ENCODE peak calls at places on chromosomes 12 and 14, in eight cellular contexts. One of them, this sample, is unnamed.

GRCh38 chr12:104957388-104958008 is 592 bp downstream of the SLC41A2 start:
- DNase-seq in ovary: no peak
- DNase-seq in HepG2: no peak
- DNase-seq in sigmoid colon: peak; percentile 68
- DNase-seq in adrenal gland: peak; percentile 47
- DNase-seq in heart left ventricle: no peak
- DNase-seq in upper lobe of right lung: no peak
- DNase-seq in A549: peak; percentile 36
- DNase-seq in this sample: no peak

GRCh38 chr12:49244161-49244560 is 20.7 kb upstream of the TUBA1C start:
- DNase-seq in upper lobe of right lung: no peak
- DNase-seq in A549: no peak
- DNase-seq in adrenal gland: no peak
- DNase-seq in sigmoid colon: no peak
- DNase-seq in heart left ventricle: no peak
- DNase-seq in ovary: no peak
- DNase-seq in HepG2: no peak
- DNase-seq in this sample: no peak

GRCh38 chr12:31728289-31728916 is 418 bp downstream of the AMN1 start:
- DNase-seq in upper lobe of right lung: no peak
- DNase-seq in heart left ventricle: peak; percentile 48
- DNase-seq in adrenal gland: peak; percentile 64
- DNase-seq in HepG2: no peak
- DNase-seq in ovary: no peak
- DNase-seq in A549: peak; percentile 52
- DNase-seq in sigmoid colon: peak; percentile 70
- DNase-seq in this sample: peak; percentile 48

GRCh38 chr12:132451836-132452195 is 38.1 kb upstream of the FBRSL1 start:
- DNase-seq in sigmoid colon: no peak
- DNase-seq in adrenal gland: no peak
- DNase-seq in A549: no peak
- DNase-seq in upper lobe of right lung: no peak
- DNase-seq in HepG2: no peak
- DNase-seq in ovary: no peak
- DNase-seq in heart left ventricle: no peak
- DNase-seq in this sample: no peak

GRCh38 chr12:57216014-57216891 is at the start of gene NXPH4:
- DNase-seq in upper lobe of right lung: no peak
- DNase-seq in heart left ventricle: peak; percentile 72
- DNase-seq in adrenal gland: no peak
- DNase-seq in A549: no peak
- DNase-seq in sigmoid colon: no peak
- DNase-seq in HepG2: no peak
- DNase-seq in ovary: no peak
- DNase-seq in this sample: no peak

GRCh38 chr12:132077322-132078100 is 66.6 kb downstream of the DDX51 start:
- DNase-seq in HepG2: no peak
- DNase-seq in upper lobe of right lung: no peak
- DNase-seq in A549: no peak
- DNase-seq in sigmoid colon: no peak
- DNase-seq in adrenal gland: no peak
- DNase-seq in heart left ventricle: no peak
- DNase-seq in ovary: no peak
- DNase-seq in this sample: no peak

GRCh38 chr12:3173008-3173553 is 95.9 kb downstream of the TSPAN9 start:
- DNase-seq in upper lobe of right lung: no peak
- DNase-seq in ovary: no peak
- DNase-seq in adrenal gland: no peak
- DNase-seq in heart left ventricle: no peak
- DNase-seq in A549: no peak
- DNase-seq in sigmoid colon: no peak
- DNase-seq in HepG2: no peak
- DNase-seq in this sample: no peak

GRCh38 chr12:81330480-81330879 is 252.6 kb downstream of the ACSS3 start:
- DNase-seq in adrenal gland: no peak
- DNase-seq in upper lobe of right lung: no peak
- DNase-seq in A549: no peak
- DNase-seq in ovary: no peak
- DNase-seq in sigmoid colon: no peak
- DNase-seq in HepG2: no peak
- DNase-seq in heart left ventricle: no peak
- DNase-seq in this sample: no peak

GRCh38 chr14:91866061-91866460 is 1.3 kb downstream of the TC2N start:
- DNase-seq in adrenal gland: no peak
- DNase-seq in ovary: no peak
- DNase-seq in upper lobe of right lung: no peak
- DNase-seq in sigmoid colon: no peak
- DNase-seq in heart left ventricle: no peak
- DNase-seq in HepG2: no peak
- DNase-seq in A549: no peak
- DNase-seq in this sample: no peak

GRCh38 chr14:99671230-99672224 is 12.6 kb upstream of the CYP46A1 start:
- DNase-seq in sigmoid colon: peak; percentile 53
- DNase-seq in A549: no peak
- DNase-seq in ovary: no peak
- DNase-seq in upper lobe of right lung: peak; percentile 44
- DNase-seq in HepG2: peak; percentile 61
- DNase-seq in heart left ventricle: no peak
- DNase-seq in adrenal gland: no peak
- DNase-seq in this sample: no peak

GRCh38 chr12:48986720-48987291 is 8.7 kb downstream of the WNT1 start:
- DNase-seq in HepG2: no peak
- DNase-seq in sigmoid colon: no peak
- DNase-seq in ovary: no peak
- DNase-seq in A549: no peak
- DNase-seq in adrenal gland: no peak
- DNase-seq in heart left ventricle: no peak
- DNase-seq in upper lobe of right lung: no peak
- DNase-seq in this sample: no peak

GRCh38 chr14:85909581-85909980 is 379.6 kb downstream of the FLRT2 start:
- DNase-seq in sigmoid colon: no peak
- DNase-seq in adrenal gland: no peak
- DNase-seq in ovary: no peak
- DNase-seq in A549: no peak
- DNase-seq in heart left ventricle: no peak
- DNase-seq in HepG2: no peak
- DNase-seq in upper lobe of right lung: no peak
- DNase-seq in this sample: no peak

GRCh38 chr14:52315355-52315718 is 1.2 kb downstream of the PTGER2 start:
- DNase-seq in adrenal gland: no peak
- DNase-seq in HepG2: no peak
- DNase-seq in ovary: no peak
- DNase-seq in heart left ventricle: no peak
- DNase-seq in A549: no peak
- DNase-seq in sigmoid colon: no peak
- DNase-seq in upper lobe of right lung: no peak
- DNase-seq in this sample: no peak

GRCh38 chr12:126558219-126558618 is 1493.0 kb downstream of the AACS start:
- DNase-seq in sigmoid colon: no peak
- DNase-seq in adrenal gland: no peak
- DNase-seq in ovary: no peak
- DNase-seq in HepG2: no peak
- DNase-seq in heart left ventricle: no peak
- DNase-seq in upper lobe of right lung: no peak
- DNase-seq in A549: no peak
- DNase-seq in this sample: no peak

GRCh38 chr12:126557659-126558058 is 1492.4 kb downstream of the AACS start:
- DNase-seq in ovary: no peak
- DNase-seq in A549: no peak
- DNase-seq in upper lobe of right lung: no peak
- DNase-seq in adrenal gland: no peak
- DNase-seq in heart left ventricle: no peak
- DNase-seq in sigmoid colon: no peak
- DNase-seq in HepG2: no peak
- DNase-seq in this sample: no peak

GRCh38 chr12:126558810-126559209 is 1493.6 kb downstream of the AACS start:
- DNase-seq in upper lobe of right lung: no peak
- DNase-seq in adrenal gland: no peak
- DNase-seq in A549: no peak
- DNase-seq in HepG2: no peak
- DNase-seq in ovary: no peak
- DNase-seq in sigmoid colon: no peak
- DNase-seq in heart left ventricle: no peak
- DNase-seq in this sample: no peak

GRCh38 chr12:126551882-126552281 is 1486.6 kb downstream of the AACS start:
- DNase-seq in heart left ventricle: no peak
- DNase-seq in sigmoid colon: no peak
- DNase-seq in upper lobe of right lung: no peak
- DNase-seq in HepG2: no peak
- DNase-seq in adrenal gland: no peak
- DNase-seq in ovary: no peak
- DNase-seq in A549: no peak
- DNase-seq in this sample: no peak

GRCh38 chr12:126554599-126554998 is 1489.4 kb downstream of the AACS start:
- DNase-seq in adrenal gland: no peak
- DNase-seq in upper lobe of right lung: no peak
- DNase-seq in sigmoid colon: no peak
- DNase-seq in A549: no peak
- DNase-seq in ovary: no peak
- DNase-seq in heart left ventricle: no peak
- DNase-seq in HepG2: no peak
- DNase-seq in this sample: no peak
- TF ChIP-seq CTCF in adrenal gland: no peak
- TF ChIP-seq CTCF in upper lobe of right lung: no peak
- TF ChIP-seq CTCF in sigmoid colon: no peak
- TF ChIP-seq CTCF in A549: no peak
- TF ChIP-seq CTCF in ovary: no peak
- TF ChIP-seq CTCF in heart left ventricle: no peak
- TF ChIP-seq CTCF in HepG2: no peak
- TF ChIP-seq CTCF in this sample: no peak

GRCh38 chr12:65171870-65172269 is 2.5 kb downstream of the LEMD3 start:
- DNase-seq in heart left ventricle: no peak
- DNase-seq in ovary: no peak
- DNase-seq in HepG2: no peak
- DNase-seq in A549: no peak
- DNase-seq in adrenal gland: no peak
- DNase-seq in upper lobe of right lung: no peak
- DNase-seq in sigmoid colon: no peak
- DNase-seq in this sample: peak; percentile 6
- H3K4me1 ChIP-seq in heart left ventricle: peaks cover 49% of the 10 kb centered on the region
- H3K4me1 ChIP-seq in ovary: peaks cover 7% of the 10 kb centered on the region
- H3K4me1 ChIP-seq in HepG2: peaks cover 51% of the 10 kb centered on the region
- H3K4me1 ChIP-seq in A549: peaks cover 26% of the 10 kb centered on the region
- H3K4me1 ChIP-seq in adrenal gland: peaks cover 15% of the 10 kb centered on the region
- H3K4me1 ChIP-seq in upper lobe of right lung: peaks cover 35% of the 10 kb centered on the region
- H3K4me1 ChIP-seq in sigmoid colon: no peaks in the 10 kb centered on the region
- H3K4me1 ChIP-seq in this sample: peaks cover 26% of the 10 kb centered on the region

GRCh38 chr12:8680533-8680932 is 17.3 kb upstream of the RIMKLB start:
- DNase-seq in ovary: no peak
- DNase-seq in upper lobe of right lung: no peak
- DNase-seq in HepG2: no peak
- DNase-seq in A549: no peak
- DNase-seq in adrenal gland: no peak
- DNase-seq in heart left ventricle: no peak
- DNase-seq in sigmoid colon: no peak
- DNase-seq in this sample: no peak
- TF ChIP-seq CTCF in ovary: no peak
- TF ChIP-seq CTCF in upper lobe of right lung: no peak
- TF ChIP-seq CTCF in HepG2: peak; percentile 25
- TF ChIP-seq CTCF in A549: no peak
- TF ChIP-seq CTCF in adrenal gland: no peak
- TF ChIP-seq CTCF in heart left ventricle: no peak
- TF ChIP-seq CTCF in sigmoid colon: no peak
- TF ChIP-seq CTCF in this sample: peak; percentile 17

GRCh38 chr14:65075628-65076325 is 26.5 kb downstream of the MAX start:
- DNase-seq in upper lobe of right lung: no peak
- DNase-seq in ovary: no peak
- DNase-seq in A549: no peak
- DNase-seq in sigmoid colon: no peak
- DNase-seq in heart left ventricle: no peak
- DNase-seq in HepG2: no peak
- DNase-seq in adrenal gland: no peak
- DNase-seq in this sample: no peak
- H3K4me1 ChIP-seq in upper lobe of right lung: peaks cover 35% of the 10 kb centered on the region
- H3K4me1 ChIP-seq in ovary: peaks cover 3% of the 10 kb centered on the region
- H3K4me1 ChIP-seq in A549: no peaks in the 10 kb centered on the region
- H3K4me1 ChIP-seq in sigmoid colon: no peaks in the 10 kb centered on the region
- H3K4me1 ChIP-seq in heart left ventricle: peaks cover 68% of the 10 kb centered on the region
- H3K4me1 ChIP-seq in HepG2: peaks cover 22% of the 10 kb centered on the region
- H3K4me1 ChIP-seq in adrenal gland: peaks cover 11% of the 10 kb centered on the region
- H3K4me1 ChIP-seq in this sample: peaks cover 5% of the 10 kb centered on the region

GRCh38 chr14:95361373-95362179 is 41.9 kb upstream of the CLMN start:
- DNase-seq in upper lobe of right lung: peak; percentile 75
- DNase-seq in sigmoid colon: no peak
- DNase-seq in heart left ventricle: peak; percentile 53
- DNase-seq in A549: peak; percentile 53
- DNase-seq in ovary: no peak
- DNase-seq in HepG2: no peak
- DNase-seq in adrenal gland: peak; percentile 39
- DNase-seq in this sample: no peak

GRCh38 chr14:95362180-95362494 is 42.4 kb upstream of the CLMN start:
- DNase-seq in ovary: no peak
- DNase-seq in HepG2: no peak
- DNase-seq in heart left ventricle: no peak
- DNase-seq in upper lobe of right lung: no peak
- DNase-seq in sigmoid colon: no peak
- DNase-seq in adrenal gland: no peak
- DNase-seq in A549: no peak
- DNase-seq in this sample: no peak

GRCh38 chr14:95365401-95365800 is 45.7 kb upstream of the CLMN start:
- DNase-seq in heart left ventricle: no peak
- DNase-seq in adrenal gland: no peak
- DNase-seq in HepG2: no peak
- DNase-seq in upper lobe of right lung: no peak
- DNase-seq in ovary: no peak
- DNase-seq in A549: peak; percentile 26
- DNase-seq in sigmoid colon: no peak
- DNase-seq in this sample: no peak

GRCh38 chr14:95364481-95365209 is 44.9 kb upstream of the CLMN start:
- DNase-seq in HepG2: peak; percentile 49
- DNase-seq in adrenal gland: no peak
- DNase-seq in sigmoid colon: no peak
- DNase-seq in upper lobe of right lung: no peak
- DNase-seq in A549: no peak
- DNase-seq in ovary: no peak
- DNase-seq in heart left ventricle: no peak
- DNase-seq in this sample: no peak

DNA sequence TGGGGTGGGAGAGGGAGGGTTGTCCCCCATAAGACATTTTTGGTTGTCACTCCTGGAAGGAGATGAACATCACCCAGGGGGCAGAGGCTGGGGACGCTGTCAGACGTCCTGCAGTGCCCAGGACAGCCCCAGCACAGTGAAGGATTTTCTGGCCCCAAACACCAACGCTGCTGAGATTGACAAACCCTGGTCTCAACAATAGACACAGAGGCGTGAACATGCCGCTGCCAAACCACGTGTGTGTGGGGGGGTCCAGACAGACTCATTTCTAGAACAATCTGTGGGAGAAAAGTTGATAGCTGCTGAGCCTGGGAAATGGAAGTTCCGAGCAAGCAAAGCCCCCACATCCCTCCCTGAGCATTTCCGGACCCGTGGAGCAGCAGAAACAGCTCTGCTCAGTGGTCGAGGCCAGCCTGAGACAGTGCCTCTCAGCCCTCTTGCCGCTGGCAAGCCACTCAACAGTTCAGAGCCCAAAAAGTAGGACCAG is 43.8 kb upstream of the CLMN start:
- DNase-seq in ovary: no peak
- DNase-seq in HepG2: no peak
- DNase-seq in adrenal gland: no peak
- DNase-seq in upper lobe of right lung: no peak
- DNase-seq in heart left ventricle: peak; percentile 43
- DNase-seq in A549: no peak
- DNase-seq in sigmoid colon: no peak
- DNase-seq in this sample: no peak
- TF ChIP-seq CTCF in ovary: no peak
- TF ChIP-seq CTCF in HepG2: no peak
- TF ChIP-seq CTCF in adrenal gland: no peak
- TF ChIP-seq CTCF in upper lobe of right lung: no peak
- TF ChIP-seq CTCF in heart left ventricle: no peak
- TF ChIP-seq CTCF in A549: no peak
- TF ChIP-seq CTCF in sigmoid colon: no peak
- TF ChIP-seq CTCF in this sample: no peak